ENCODE peak calls at places on chromosomes 12 and 14, in four cellular contexts. R is HCT116, B is neuronal stem cell, Q is mesenchymal stem cell. E is an unnamed sample.

GRCh38 chr14:30214456-30215090 is 286.9 kb upstream of the PRKD1 start:
- DNase-seq in R (peak), B (peak), Q (peak), E (no peak)

GRCh38 chr14:23349156-23349845 is 3.4 kb downstream of the SLC22A17 start:
- DNase-seq in Q (no peak), R (no peak), B (no peak), E (no peak)

GRCh38 chr14:33737446-33737845 is 213.4 kb downstream of the EGLN3 start:
- DNase-seq in R (no peak), B (no peak), Q (peak), E (no peak)

GRCh38 chr12:20507061-20507460 is 138.7 kb downstream of the PDE3A start:
- DNase-seq in Q (no peak), B (no peak), R (no peak), E (no peak)

GRCh38 chr14:31611778-31612433 is 50.7 kb downstream of the NUBPL start:
- DNase-seq in B (no peak), Q (no peak), R (no peak), E (no peak)

GRCh38 chr14:53888535-53889386 is 67.9 kb downstream of the BMP4 start:
- DNase-seq in R (no peak), B (no peak), Q (no peak), E (no peak)

GRCh38 chr12:1346126-1346525 is 248.3 kb downstream of the FBXL14 start:
- DNase-seq in B (no peak), Q (peak), R (no peak), E (no peak)

GRCh38 chr14:23136566-23137133 is 17.6 kb upstream of the CEBPE start:
- DNase-seq in Q (no peak), B (no peak), R (no peak), E (no peak)

GRCh38 chr14:37709419-37710195 is 114.2 kb downstream of the TTC6 start:
- DNase-seq in R (peak), B (no peak), Q (peak), E (no peak)

GRCh38 chr12:84502180-84502857 is 410.3 kb downstream of the SLC6A15 start:
- DNase-seq in R (no peak), B (no peak), Q (no peak), E (no peak)

GRCh38 chr12:3282271-3282670 is 205.1 kb downstream of the TSPAN9 start:
- DNase-seq in Q (no peak), B (no peak), R (no peak), E (no peak)

GRCh38 chr12:2598001-2598400 is 196.8 kb upstream of the FKBP4 start:
- DNase-seq in R (no peak), B (no peak), Q (no peak), E (no peak)

GRCh38 chr12:114396869-114397719 is 8.8 kb downstream of the TBX5 start:
- DNase-seq in B (no peak), R (no peak), Q (no peak), E (no peak)

GRCh38 chr12:49187184-49187583 is 1.7 kb downstream of the TUBA1A start:
- DNase-seq in R (no peak), Q (peak), B (no peak), E (peak)

GRCh38 chr12:83826112-83826511 is 1086.5 kb downstream of the SLC6A15 start:
- DNase-seq in Q (peak), B (peak), R (peak), E (no peak)

GRCh38 chr14:89474464-89474863 is 57.4 kb upstream of the FOXN3 start:
- DNase-seq in Q (no peak), B (no peak), R (no peak), E (no peak)

GRCh38 chr12:54012631-54013398 is 4.0 kb downstream of the HOXC8 start:
- DNase-seq in Q (peak), R (no peak), B (no peak), E (no peak)

GRCh38 chr12:12405882-12406281 is 49.0 kb downstream of the BORCS5 start:
- DNase-seq in B (no peak), Q (no peak), R (no peak), E (peak)

GRCh38 chr14:74333909-74334308 is 14.4 kb upstream of the VRTN start:
- DNase-seq in Q (peak), B (no peak), R (no peak), E (no peak)

GRCh38 chr14:53432378-53432802 is 279.3 kb upstream of the DDHD1 start:
- DNase-seq in Q (peak), B (peak), R (peak), E (no peak)

GRCh38 chr12:64566882-64567517 is 43.3 kb upstream of the RASSF3 start:
- DNase-seq in R (no peak), Q (no peak), B (no peak), E (no peak)

GRCh38 chr12:442235-442884 is 17.4 kb upstream of the B4GALNT3 start:
- DNase-seq in B (peak), Q (peak), R (peak), E (no peak)

GRCh38 chr14:62179367-62180018 is 417.3 kb downstream of the SNAPC1 start:
- DNase-seq in R (peak), B (peak), Q (peak), E (no peak)

GRCh38 chr12:75814856-75815754 is 216.5 kb downstream of the PHLDA1 start:
- DNase-seq in B (no peak), R (no peak), Q (peak), E (no peak)

GRCh38 chr12:105906545-105906944 is 232.2 kb downstream of the NUAK1 start:
- DNase-seq in Q (no peak), B (no peak), R (no peak), E (no peak)

GRCh38 chr12:68240975-68241374 is 12.4 kb downstream of the IL22 start:
- DNase-seq in R (no peak), B (no peak), Q (peak), E (no peak)

GRCh38 chr14:81519200-81519998 is 14.3 kb downstream of the SEL1L start:
- DNase-seq in Q (peak), B (no peak), R (no peak), E (no peak)

GRCh38 chr12:7017870-7018349 is 366 bp downstream of the LPCAT3 start:
- DNase-seq in B (no peak), R (no peak), Q (no peak), E (no peak)

GRCh38 chr14:23113346-23114119 is 5.5 kb downstream of the CEBPE start:
- DNase-seq in Q (peak), B (no peak), R (no peak), E (no peak)

GRCh38 chr14:44914849-44915248 is 46.9 kb downstream of the KLHL28 start:
- DNase-seq in B (no peak), Q (no peak), R (no peak), E (no peak)

GRCh38 chr14:51614707-51615106 is 37.0 kb upstream of the FRMD6 start:
- DNase-seq in R (no peak), B (no peak), Q (no peak), E (no peak)

GRCh38 chr14:51613436-51613835 is 38.3 kb upstream of the FRMD6 start:
- DNase-seq in Q (no peak), R (no peak), B (no peak), E (no peak)

GRCh38 chr14:51619551-51619950 is 32.2 kb upstream of the FRMD6 start:
- DNase-seq in Q (no peak), R (no peak), B (no peak), E (no peak)

GRCh38 chr14:51616724-51617409 is 34.8 kb upstream of the FRMD6 start:
- DNase-seq in R (peak), B (no peak), Q (peak), E (no peak)

DNA sequence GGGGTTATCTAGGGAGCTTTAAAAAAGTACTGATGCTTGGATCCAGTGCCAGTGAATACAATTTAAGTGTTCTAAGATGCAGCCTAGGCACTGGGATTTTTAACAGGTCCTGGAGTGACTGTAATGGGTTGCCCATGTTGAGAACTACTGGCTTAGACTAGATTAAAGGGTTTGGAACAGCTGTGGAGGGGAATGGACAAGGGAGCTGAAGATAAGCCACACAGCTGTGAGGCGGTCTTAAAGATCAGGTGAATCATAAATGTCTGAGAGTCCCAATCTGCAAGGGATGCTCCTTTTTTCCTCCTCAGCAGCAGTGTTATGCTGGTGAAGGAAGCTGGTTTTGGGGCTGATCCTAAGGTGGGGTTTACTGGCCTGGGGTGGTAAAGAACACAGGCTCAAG is 35.5 kb upstream of the FRMD6 start:
- DNase-seq in Q (no peak), R (no peak), B (no peak), E (no peak)
- H3K27ac ChIP-seq in Q (no peak), R (no peak), B (no peak), E (no peak)

DNA sequence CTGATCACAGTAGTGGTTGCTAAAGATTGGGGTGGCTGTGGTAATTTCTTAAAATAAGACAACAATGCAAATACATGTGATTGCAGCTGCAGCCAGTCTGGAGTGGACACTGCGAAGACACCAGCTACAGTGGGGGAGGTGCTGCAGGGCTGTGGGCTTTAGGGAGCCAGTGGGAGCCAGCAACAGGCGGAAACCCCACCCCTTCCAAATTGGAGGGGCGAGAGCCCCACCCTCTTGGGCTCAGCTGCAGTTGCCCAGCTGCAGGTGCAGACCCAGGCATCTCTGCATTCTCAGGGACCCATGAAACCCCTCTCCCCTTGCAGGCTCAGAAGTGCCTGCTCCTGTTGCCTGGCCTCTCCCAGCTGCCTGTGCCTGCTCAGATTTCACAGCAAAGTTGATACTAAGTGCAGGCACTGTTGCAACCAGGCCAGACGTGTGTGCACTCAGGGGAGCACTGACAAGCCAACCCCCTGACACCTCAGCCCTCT is 104.8 kb downstream of the MYF5 start:
- DNase-seq in Q (no peak), B (peak), R (no peak), E (no peak)
- H3K27ac ChIP-seq in Q (no peak), B (peak), R (no peak), E (no peak)

DNA sequence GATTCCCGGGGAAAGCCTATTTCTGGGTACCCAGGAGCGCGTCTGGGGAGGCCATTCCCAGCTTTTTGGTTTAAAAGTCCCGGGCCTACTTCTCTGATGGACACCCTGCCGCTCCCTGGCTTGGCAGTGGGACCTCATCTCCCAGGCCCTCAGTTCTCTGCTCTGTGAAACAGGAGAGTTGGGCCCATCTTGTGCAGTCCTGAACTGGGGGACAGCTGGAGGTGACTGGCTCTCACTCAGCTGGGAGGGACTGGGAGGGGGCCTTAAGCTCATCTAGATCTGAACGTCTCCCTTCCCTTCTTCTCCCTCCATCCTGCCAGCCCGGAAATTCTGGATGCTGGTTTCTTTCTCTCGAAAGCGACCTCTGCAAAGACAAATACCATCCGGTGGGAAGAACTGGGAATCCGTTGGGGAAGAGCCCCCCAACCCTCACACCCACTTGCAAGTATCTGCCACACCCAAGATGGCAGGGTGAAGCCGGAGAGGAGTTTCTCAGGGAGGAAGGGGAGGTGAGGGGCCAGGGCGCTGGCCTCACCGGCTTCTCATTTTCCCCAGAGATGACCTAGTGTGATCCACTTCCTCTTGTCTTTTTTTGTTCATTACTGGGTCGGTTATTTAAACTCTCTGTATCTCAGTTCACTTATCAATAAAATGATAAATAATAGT is 1.4 kb downstream of the RIN3 start:
- DNase-seq in Q (no peak), B (no peak), R (no peak), E (no peak)
- H3K27ac ChIP-seq in Q (no peak), B (no peak), R (no peak), E (peak)

DNA sequence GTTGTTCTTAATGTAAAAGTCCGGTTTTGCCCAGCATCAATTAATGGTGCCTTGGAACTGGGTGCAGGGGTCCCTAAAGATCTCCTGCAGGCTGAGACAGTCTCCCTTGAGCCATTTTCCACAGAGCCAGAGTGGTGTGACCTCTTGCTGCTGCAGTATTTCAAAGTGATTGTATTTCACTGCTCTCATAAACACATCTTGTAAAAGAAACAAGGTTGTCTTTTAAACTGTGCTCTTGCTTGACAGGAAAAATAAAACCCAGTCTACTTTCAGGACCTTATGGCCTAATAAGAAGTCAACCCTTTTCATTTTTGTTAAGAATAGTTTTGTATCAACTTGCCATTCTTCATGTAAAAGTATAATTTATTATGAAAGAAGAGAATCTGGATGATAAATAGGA is 44.7 kb downstream of the TMEM117 start:
- DNase-seq in Q (no peak), B (no peak), R (no peak), E (no peak)
- H3K27ac ChIP-seq in Q (no peak), B (no peak), R (no peak), E (no peak)

GRCh38 chr12:109102491-109102890 is 5.1 kb downstream of the UNG start:
- DNase-seq in R (no peak), B (no peak), Q (no peak), E (no peak)
- H3K27ac ChIP-seq in R (no peak), B (no peak), Q (no peak), E (no peak)

GRCh38 chr14:91059576-91060471 is 617 bp downstream of the RPS6KA5 start:
- DNase-seq in R (no peak), B (peak), Q (no peak), E (no peak)
- H3K27ac ChIP-seq in R (peak), B (peak), Q (peak), E (peak)

GRCh38 chr12:123431951-123432886 is 4.3 kb downstream of the RILPL2 start:
- DNase-seq in Q (no peak), B (no peak), R (no peak), E (no peak)

GRCh38 chr12:123435636-123436016 is 858 bp downstream of the RILPL2 start:
- DNase-seq in B (no peak), R (no peak), Q (no peak), E (no peak)

GRCh38 chr12:123436017-123436964 is at the start of gene RILPL2:
- DNase-seq in Q (peak), B (peak), R (peak), E (peak)

DNA sequence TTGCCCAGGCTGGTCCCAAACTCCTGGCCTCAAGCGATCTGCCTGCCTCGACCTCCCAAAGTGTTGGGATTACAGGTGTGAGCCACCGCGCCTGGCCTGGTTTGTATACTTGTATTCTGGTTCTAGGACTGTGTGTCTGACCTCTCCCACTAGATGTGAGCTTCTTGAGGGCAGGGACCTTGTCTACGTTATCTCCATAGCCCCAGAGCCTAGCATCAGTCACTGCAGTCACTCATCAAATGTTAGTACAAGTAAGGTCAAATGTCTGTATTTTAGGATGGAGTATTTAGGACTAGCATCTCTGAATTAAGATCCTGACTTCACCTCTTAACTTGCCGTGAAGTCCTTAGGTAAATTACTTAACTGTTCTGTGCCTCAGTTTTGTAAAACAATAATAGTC is 2.9 kb downstream of the RILPL2 start:
- DNase-seq in R (no peak), Q (no peak), B (no peak), E (no peak)
- H3K27ac ChIP-seq in R (no peak), Q (no peak), B (no peak), E (no peak)

GRCh38 chr12:91914701-91915100 is 230.9 kb downstream of the BTG1 start:
- DNase-seq in R (no peak), Q (no peak), B (no peak), E (no peak)
- H3K27ac ChIP-seq in R (no peak), Q (no peak), B (no peak), E (no peak)